ENCODE peak calls at places on chromosomes 1 and 21, in four cellular contexts. J is HepG2, C is K562, G is GM12878. Q is an unnamed sample.
A peak's percentile ranks its signal among the peaks of the same experiment; 100 is the strongest.

GRCh38 chr1:177045156-177045555 is 119.4 kb downstream of the ASTN1 start:
- DNase-seq in J (no peak), C (no peak), G (no peak), Q (no peak)

GRCh38 chr1:59414406-59415133 is 117.7 kb downstream of the FGGY start:
- DNase-seq in J (no peak), C (no peak), G (no peak), Q (no peak)

GRCh38 chr1:35756064-35756463 is 13.7 kb downstream of the CLSPN start:
- DNase-seq in J (no peak), C (no peak), G (no peak), Q (no peak)

GRCh38 chr21:36661511-36662309 is 37.2 kb upstream of the SIM2 start:
- DNase-seq in J (peak; percentile 96), C (peak; percentile 62), G (no peak), Q (peak; percentile 68)

GRCh38 chr21:39660191-39660590 is 47.5 kb downstream of the B3GALT5 start:
- DNase-seq in J (no peak), C (no peak), G (no peak), Q (no peak)

GRCh38 chr21:43273708-43274021 is 104.9 kb downstream of the CRYAA start:
- DNase-seq in J (no peak), C (no peak), G (no peak), Q (no peak)

GRCh38 chr1:219781491-219781890 is 146.9 kb downstream of the SLC30A10 start:
- DNase-seq in J (no peak), C (no peak), G (no peak), Q (no peak)

GRCh38 chr1:2235300-2235998 is 7.3 kb downstream of the SKI start:
- DNase-seq in J (no peak), C (no peak), G (no peak), Q (no peak)

GRCh38 chr1:196538473-196538872 is 69.8 kb downstream of the KCNT2 start:
- DNase-seq in J (no peak), C (no peak), G (no peak), Q (no peak)

GRCh38 chr1:19606817-19607706 is 37.0 kb upstream of the NBL1 start:
- DNase-seq in J (no peak), C (no peak), G (no peak), Q (no peak)

DNA sequence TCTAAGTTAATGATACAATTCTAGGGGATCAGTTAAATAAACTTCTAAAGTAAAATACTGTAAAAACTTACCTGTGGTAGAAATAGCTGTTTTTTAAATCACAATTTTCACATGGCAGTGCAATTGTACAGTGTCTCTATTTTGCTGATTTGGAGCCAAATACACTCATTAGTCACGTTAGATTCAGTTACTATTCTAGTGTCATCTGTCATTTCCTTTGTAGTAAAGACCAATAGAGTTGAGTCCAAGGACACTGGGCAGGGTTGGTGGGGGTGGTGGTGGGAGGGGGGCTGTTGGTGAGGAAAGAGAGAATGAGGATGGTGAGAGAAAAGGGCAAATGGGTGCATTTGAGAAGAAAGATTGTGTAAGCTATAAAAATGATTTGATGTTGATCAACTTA is 33.6 kb downstream of the CD55 start:
- DNase-seq in J (no peak), C (no peak), G (no peak), Q (no peak)
- TF ChIP-seq SP1 in J (no peak), C (no peak), G (no peak), Q (no peak)

GRCh38 chr21:46181953-46182547 is 2.2 kb downstream of the SPATC1L start:
- DNase-seq in J (no peak), C (no peak), G (no peak), Q (no peak)
- TF ChIP-seq BHLHE40 in J (no peak), C (no peak), G (no peak), Q (no peak)

GRCh38 chr1:156574039-156574633 is 1.8 kb upstream of the IQGAP3 start:
- DNase-seq in J (no peak), C (no peak), G (no peak), Q (no peak)

GRCh38 chr1:156581661-156582387 is 2.3 kb downstream of the TTC24 start:
- DNase-seq in J (no peak), C (no peak), G (no peak), Q (no peak)

GRCh38 chr1:156579472-156579871 is at the start of gene TTC24:
- DNase-seq in J (no peak), C (no peak), G (no peak), Q (no peak)

GRCh38 chr1:156578006-156578405 is 1.5 kb upstream of the TTC24 start:
- DNase-seq in J (no peak), C (no peak), G (no peak), Q (no peak)

GRCh38 chr1:156577512-156577911 is 2.0 kb upstream of the TTC24 start:
- DNase-seq in J (no peak), C (no peak), G (no peak), Q (no peak)
- TF ChIP-seq SP1 in J (no peak), C (no peak), G (no peak), Q (no peak)

DNA sequence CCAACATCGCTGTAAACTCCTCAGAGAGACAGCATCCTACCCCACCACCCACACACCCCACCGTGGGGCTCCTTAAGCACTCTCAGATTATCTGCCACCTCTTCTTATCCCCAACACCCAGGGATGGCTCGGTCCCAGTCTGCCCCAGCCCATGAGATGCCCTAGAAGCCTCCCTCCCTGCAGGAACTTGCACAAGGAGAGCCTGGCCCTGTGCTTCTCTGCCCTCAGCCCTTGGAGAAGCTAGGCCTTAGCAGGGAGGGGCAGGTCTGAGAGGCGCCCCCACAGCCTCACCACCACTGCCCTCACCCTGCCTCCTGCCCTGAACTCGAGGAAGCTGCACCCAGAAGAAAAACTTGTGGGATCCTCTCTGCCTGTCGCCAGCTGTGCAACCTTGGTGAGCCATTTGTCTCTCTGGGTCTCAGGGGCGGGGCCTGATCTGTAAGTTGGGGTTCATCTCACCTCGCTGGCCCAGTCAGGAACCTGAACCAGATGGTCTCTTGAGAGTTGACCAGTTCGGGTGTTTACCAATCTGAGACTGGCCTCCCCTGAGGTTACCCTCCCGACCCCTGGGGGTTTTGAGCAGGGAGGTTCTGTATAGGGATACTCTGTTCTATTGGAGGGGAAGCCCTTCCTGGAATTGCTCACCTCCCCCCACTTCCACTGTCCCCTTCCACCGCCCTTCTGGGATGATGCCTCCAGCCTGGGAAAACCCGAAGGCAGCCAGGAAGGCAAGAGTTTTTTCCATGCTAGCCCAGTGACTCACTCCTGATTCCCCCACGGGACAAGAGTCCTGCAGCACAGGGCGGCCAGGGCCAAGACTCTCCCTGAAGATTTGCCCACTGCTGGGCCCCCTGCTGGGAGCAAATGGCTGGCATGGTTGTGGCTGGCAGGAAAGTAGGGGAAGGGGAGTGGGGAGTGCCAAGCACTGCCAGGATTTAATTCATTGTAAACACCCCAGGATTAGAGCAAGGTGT is at the start of gene S100A3:
- DNase-seq in J (no peak), C (no peak), G (no peak), Q (no peak)
- TF ChIP-seq BHLHE40 in J (no peak), C (no peak), G (no peak), Q (no peak)

GRCh38 chr1:153233448-153233847 is 16.1 kb downstream of the PRR9 start:
- DNase-seq in J (no peak), C (no peak), G (no peak), Q (no peak)

GRCh38 chr1:153242160-153242559 is 17.3 kb upstream of the LORICRIN start:
- DNase-seq in J (no peak), C (no peak), G (no peak), Q (no peak)

GRCh38 chr1:153232553-153232952 is 15.2 kb downstream of the PRR9 start:
- DNase-seq in J (no peak), C (no peak), G (no peak), Q (no peak)

DNA sequence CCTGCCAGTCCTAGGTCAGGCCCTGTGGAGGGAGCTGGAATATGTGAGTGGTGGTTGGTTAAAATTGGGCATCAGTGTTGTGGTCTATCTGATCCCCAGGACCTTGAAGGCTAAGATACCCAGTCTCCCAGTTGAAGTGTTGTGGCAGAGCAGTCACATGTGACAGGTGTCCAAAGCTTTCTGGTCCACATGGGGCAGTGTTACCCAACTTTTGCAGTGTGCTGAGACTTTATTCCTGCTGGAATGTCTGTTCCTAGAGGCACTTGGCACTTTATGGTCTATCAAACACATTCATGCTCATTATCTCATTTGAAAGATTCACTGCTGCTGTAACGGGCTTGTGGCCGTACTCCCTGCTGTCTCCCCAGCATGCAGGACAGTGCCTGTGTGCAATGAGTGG is 21.0 kb upstream of the LORICRIN start:
- DNase-seq in J (no peak), C (no peak), G (no peak), Q (peak; percentile 54)
- TF ChIP-seq SP1 in J (no peak), C (no peak), G (no peak), Q (no peak)

DNA sequence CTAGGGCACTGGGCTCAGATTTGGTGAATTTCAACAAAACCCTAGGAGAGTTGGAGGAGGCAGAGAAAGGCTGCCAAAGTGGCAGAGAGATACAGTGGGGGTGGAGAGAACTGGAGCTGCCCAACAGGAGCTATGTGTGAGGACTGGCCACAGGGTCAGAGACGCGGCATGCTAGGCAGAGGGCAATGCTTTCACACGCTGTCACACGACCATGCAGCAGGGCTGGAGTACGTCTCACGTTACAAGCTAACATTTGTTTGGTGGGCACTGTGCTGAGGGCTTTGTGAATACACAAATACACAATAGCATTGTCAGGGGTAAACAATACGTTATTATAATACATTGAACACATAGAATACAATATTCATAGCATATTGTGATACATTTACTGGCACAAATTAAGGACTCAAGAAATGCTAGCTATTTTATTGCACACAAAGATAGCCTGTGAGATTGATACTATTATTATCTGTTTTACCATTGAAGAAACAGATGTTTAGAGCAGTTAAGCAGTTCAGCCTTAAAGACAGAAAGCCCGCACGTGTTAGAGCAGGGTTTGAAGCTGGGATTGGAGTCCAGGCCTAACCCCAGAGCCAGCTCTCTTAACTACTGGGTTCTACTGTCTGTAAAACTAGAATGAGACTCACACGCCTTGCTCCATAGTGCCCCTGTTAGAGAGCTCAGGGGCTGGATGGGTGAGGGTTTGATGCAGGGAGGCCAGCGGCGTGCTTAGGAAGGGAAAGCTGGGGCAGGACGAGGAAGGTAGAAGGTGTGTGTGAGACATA is 4.5 kb downstream of the RAB7B start:
- DNase-seq in J (no peak), C (no peak), G (no peak), Q (no peak)
- TF ChIP-seq BHLHE40 in J (no peak), C (no peak), G (no peak), Q (no peak)

GRCh38 chr1:192958350-192958749 is 100.8 kb downstream of the UCHL5 start:
- DNase-seq in J (no peak), C (no peak), G (no peak), Q (no peak)

GRCh38 chr1:192959657-192960186 is 99.4 kb downstream of the UCHL5 start:
- DNase-seq in J (no peak), C (no peak), G (no peak), Q (no peak)

GRCh38 chr1:192962901-192963300 is 96.3 kb downstream of the UCHL5 start:
- DNase-seq in J (no peak), C (no peak), G (no peak), Q (no peak)

GRCh38 chr1:192954705-192955265 is 104.4 kb downstream of the UCHL5 start:
- DNase-seq in J (no peak), C (no peak), G (no peak), Q (no peak)

DNA sequence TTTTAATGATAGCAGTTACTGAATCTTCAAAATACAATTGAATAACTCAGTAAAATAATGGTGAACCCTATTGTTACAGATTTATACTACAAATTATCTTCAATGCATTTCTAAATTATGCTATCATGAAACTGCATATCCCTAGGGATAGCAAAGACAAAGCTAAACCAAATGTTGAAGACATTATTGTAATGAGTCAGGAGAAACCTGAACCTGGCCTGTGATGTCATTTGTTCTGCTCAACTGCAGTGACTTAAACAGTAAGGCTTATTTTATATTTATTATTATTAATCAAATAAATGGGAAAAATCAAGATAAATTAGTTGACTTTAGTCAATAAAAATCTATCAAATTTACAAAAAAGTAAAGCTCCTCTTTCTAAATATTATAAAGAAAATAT is 100.3 kb downstream of the UCHL5 start:
- DNase-seq in J (no peak), C (no peak), G (no peak), Q (no peak)
- TF ChIP-seq SP1 in J (no peak), C (no peak), G (no peak), Q (no peak)